ENCODE peak calls at places on chromosome 2, in four cellular contexts. R is NCI-H2107, Z is T-helper 1 cell, N is left lobe of liver. M is an unnamed sample.
A peak's percentile ranks its signal among the peaks of the same experiment; 100 is the strongest.

GRCh38 chr2:238313991-238314350 is 6.3 kb upstream of the TRAF3IP1 start:
- DNase-seq in N (no peak), R (no peak), Z (no peak), M (no peak)

GRCh38 chr2:43934567-43934966 is 61.2 kb downstream of the LRPPRC start:
- DNase-seq in R (no peak), N (no peak), Z (no peak), M (no peak)

GRCh38 chr2:121184248-121184862 is 100.6 kb downstream of the TFCP2L1 start:
- DNase-seq in R (no peak), N (no peak), Z (no peak), M (no peak)

GRCh38 chr2:77018219-77018618 is 504.0 kb downstream of the LRRTM4 start:
- DNase-seq in Z (no peak), N (no peak), R (no peak), M (no peak)

GRCh38 chr2:9629222-9630000 is 1.4 kb downstream of the YWHAQ start:
- DNase-seq in R (no peak), Z (no peak), N (no peak), M (no peak)

GRCh38 chr2:16201876-16202642 is 261.7 kb downstream of the MYCN start:
- DNase-seq in N (no peak), Z (no peak), R (no peak), M (no peak)

GRCh38 chr2:191049728-191050639 is 36.0 kb upstream of the STAT1 start:
- DNase-seq in Z (no peak), R (no peak), N (no peak), M (no peak)

GRCh38 chr2:38750793-38751042 is 443 bp downstream of the SRSF7 start:
- DNase-seq in Z (peak; percentile 50), N (peak; percentile 71), R (no peak), M (peak; percentile 67)

GRCh38 chr2:137944714-137945113 is 19.6 kb upstream of the HNMT start:
- DNase-seq in R (no peak), Z (no peak), N (no peak), M (no peak)

GRCh38 chr2:182301093-182301492 is 125.7 kb downstream of the PDE1A start:
- DNase-seq in Z (no peak), R (no peak), N (no peak), M (no peak)

GRCh38 chr2:186950694-186951093 is 101.7 kb upstream of the ZSWIM2 start:
- DNase-seq in Z (no peak), R (no peak), N (no peak), M (no peak)

GRCh38 chr2:9770308-9771100 is 72.8 kb upstream of the TAF1B start:
- DNase-seq in R (peak; percentile 63), Z (no peak), N (no peak), M (peak; percentile 40)

GRCh38 chr2:31996571-31997150 is 14.1 kb downstream of the MEMO1 start:
- DNase-seq in Z (no peak), N (no peak), R (no peak), M (no peak)

GRCh38 chr2:9982248-9982647 is 30.8 kb downstream of the GRHL1 start:
- DNase-seq in Z (no peak), R (no peak), N (no peak), M (no peak)

GRCh38 chr2:117832905-117833613 is 18.6 kb downstream of the DDX18 start:
- DNase-seq in N (no peak), Z (no peak), R (no peak), M (no peak)

GRCh38 chr2:203177361-203177760 is 61.5 kb upstream of the CYP20A1 start:
- DNase-seq in N (no peak), Z (no peak), R (no peak), M (no peak)

GRCh38 chr2:240329778-240330177 is 105.7 kb upstream of the GPC1 start:
- DNase-seq in R (no peak), Z (no peak), N (no peak), M (no peak)

GRCh38 chr2:109341904-109342303 is 212.9 kb downstream of the SH3RF3 start:
- DNase-seq in R (no peak), Z (no peak), N (no peak), M (no peak)

GRCh38 chr2:175009917-175010621 is 4.9 kb upstream of the CHN1 start:
- DNase-seq in Z (no peak), N (no peak), R (no peak), M (no peak)

GRCh38 chr2:36290306-36290705 is 65.3 kb upstream of the CRIM1 start:
- DNase-seq in R (no peak), Z (no peak), N (no peak), M (no peak)

GRCh38 chr2:202822411-202822810 is 49.2 kb downstream of the ICA1L start:
- DNase-seq in N (no peak), Z (no peak), R (no peak), M (no peak)

M was measured in CD8-positive, alpha-beta T cell.